ENCODE peak calls at places on chromosomes 6 and 20, in nine cellular contexts. One of them, this sample, is unnamed.

GRCh38 chr6:220736-221475 is 71.4 kb upstream of the DUSP22 start:
- DNase-seq in HTR-8/SVneo: no peak
- DNase-seq in activated naive CD8-positive, alpha-beta T cell treated with anti-CD3 and anti-CD28 coated beads, Interleukin-2, amount 50 U/mL, for 24 hours: no peak
- DNase-seq in upper lobe of right lung: peak; percentile 30
- DNase-seq in hippocampal formation: no peak
- DNase-seq in activated gamma-delta T cell treated with Interleukin-2 at 50 U/mL for 16 hours: no peak
- DNase-seq in skeletal muscle cell: peak; percentile 38
- DNase-seq in T-helper 1 cell: no peak
- DNase-seq in neuronal stem cell: no peak
- DNase-seq in this sample: no peak

GRCh38 chr20:49171928-49172327 is 16.2 kb downstream of the STAU1 start:
- DNase-seq in HTR-8/SVneo: no peak
- DNase-seq in activated naive CD8-positive, alpha-beta T cell treated with anti-CD3 and anti-CD28 coated beads, Interleukin-2, amount 50 U/mL, for 24 hours: no peak
- DNase-seq in upper lobe of right lung: no peak
- DNase-seq in hippocampal formation: no peak
- DNase-seq in activated gamma-delta T cell treated with Interleukin-2 at 50 U/mL for 16 hours: no peak
- DNase-seq in skeletal muscle cell: no peak
- DNase-seq in T-helper 1 cell: no peak
- DNase-seq in neuronal stem cell: no peak
- DNase-seq in this sample: peak; percentile 35

GRCh38 chr6:53746442-53747103 is 48.2 kb upstream of the LRRC1 start:
- DNase-seq in HTR-8/SVneo: no peak
- DNase-seq in activated naive CD8-positive, alpha-beta T cell treated with anti-CD3 and anti-CD28 coated beads, Interleukin-2, amount 50 U/mL, for 24 hours: no peak
- DNase-seq in upper lobe of right lung: no peak
- DNase-seq in hippocampal formation: no peak
- DNase-seq in activated gamma-delta T cell treated with Interleukin-2 at 50 U/mL for 16 hours: no peak
- DNase-seq in skeletal muscle cell: no peak
- DNase-seq in T-helper 1 cell: no peak
- DNase-seq in neuronal stem cell: no peak
- DNase-seq in this sample: no peak

GRCh38 chr6:107244082-107244741 is 128.9 kb upstream of the BEND3 start:
- DNase-seq in HTR-8/SVneo: no peak
- DNase-seq in activated naive CD8-positive, alpha-beta T cell treated with anti-CD3 and anti-CD28 coated beads, Interleukin-2, amount 50 U/mL, for 24 hours: no peak
- DNase-seq in upper lobe of right lung: no peak
- DNase-seq in hippocampal formation: no peak
- DNase-seq in activated gamma-delta T cell treated with Interleukin-2 at 50 U/mL for 16 hours: no peak
- DNase-seq in skeletal muscle cell: no peak
- DNase-seq in T-helper 1 cell: no peak
- DNase-seq in neuronal stem cell: no peak
- DNase-seq in this sample: no peak

GRCh38 chr6:158818580-158819212 is 472 bp downstream of the EZR start:
- DNase-seq in HTR-8/SVneo: peak; percentile 37
- DNase-seq in activated naive CD8-positive, alpha-beta T cell treated with anti-CD3 and anti-CD28 coated beads, Interleukin-2, amount 50 U/mL, for 24 hours: peak; percentile 75
- DNase-seq in upper lobe of right lung: peak; percentile 90
- DNase-seq in hippocampal formation: no peak
- DNase-seq in activated gamma-delta T cell treated with Interleukin-2 at 50 U/mL for 16 hours: peak; percentile 56
- DNase-seq in skeletal muscle cell: no peak
- DNase-seq in T-helper 1 cell: peak; percentile 65
- DNase-seq in neuronal stem cell: peak; percentile 56
- DNase-seq in this sample: peak; percentile 47

GRCh38 chr20:25989196-25989595 is 292.5 kb upstream of the ZNF337 start:
- DNase-seq in HTR-8/SVneo: no peak
- DNase-seq in activated naive CD8-positive, alpha-beta T cell treated with anti-CD3 and anti-CD28 coated beads, Interleukin-2, amount 50 U/mL, for 24 hours: no peak
- DNase-seq in upper lobe of right lung: peak; percentile 46
- DNase-seq in hippocampal formation: no peak
- DNase-seq in activated gamma-delta T cell treated with Interleukin-2 at 50 U/mL for 16 hours: no peak
- DNase-seq in skeletal muscle cell: no peak
- DNase-seq in T-helper 1 cell: no peak
- DNase-seq in neuronal stem cell: no peak
- DNase-seq in this sample: no peak

GRCh38 chr6:422423-423061 is 31.0 kb downstream of the IRF4 start:
- DNase-seq in HTR-8/SVneo: peak; percentile 67
- DNase-seq in activated naive CD8-positive, alpha-beta T cell treated with anti-CD3 and anti-CD28 coated beads, Interleukin-2, amount 50 U/mL, for 24 hours: peak; percentile 65
- DNase-seq in upper lobe of right lung: no peak
- DNase-seq in hippocampal formation: no peak
- DNase-seq in activated gamma-delta T cell treated with Interleukin-2 at 50 U/mL for 16 hours: peak; percentile 26
- DNase-seq in skeletal muscle cell: peak; percentile 90
- DNase-seq in T-helper 1 cell: no peak
- DNase-seq in neuronal stem cell: no peak
- DNase-seq in this sample: peak; percentile 51

GRCh38 chr6:112931835-112932234 is 584.7 kb downstream of the RFPL4B start:
- DNase-seq in HTR-8/SVneo: no peak
- DNase-seq in activated naive CD8-positive, alpha-beta T cell treated with anti-CD3 and anti-CD28 coated beads, Interleukin-2, amount 50 U/mL, for 24 hours: no peak
- DNase-seq in upper lobe of right lung: no peak
- DNase-seq in hippocampal formation: no peak
- DNase-seq in activated gamma-delta T cell treated with Interleukin-2 at 50 U/mL for 16 hours: no peak
- DNase-seq in skeletal muscle cell: peak; percentile 39
- DNase-seq in T-helper 1 cell: no peak
- DNase-seq in neuronal stem cell: no peak
- DNase-seq in this sample: no peak

GRCh38 chr20:32742322-32743236 is 688 bp downstream of the COMMD7 start:
- DNase-seq in HTR-8/SVneo: no peak
- DNase-seq in activated naive CD8-positive, alpha-beta T cell treated with anti-CD3 and anti-CD28 coated beads, Interleukin-2, amount 50 U/mL, for 24 hours: peak; percentile 23
- DNase-seq in upper lobe of right lung: no peak
- DNase-seq in hippocampal formation: no peak
- DNase-seq in activated gamma-delta T cell treated with Interleukin-2 at 50 U/mL for 16 hours: no peak
- DNase-seq in skeletal muscle cell: no peak
- DNase-seq in T-helper 1 cell: no peak
- DNase-seq in neuronal stem cell: no peak
- DNase-seq in this sample: no peak

GRCh38 chr20:59123011-59123676 is 40.5 kb upstream of the ZNF831 start:
- DNase-seq in HTR-8/SVneo: no peak
- DNase-seq in activated naive CD8-positive, alpha-beta T cell treated with anti-CD3 and anti-CD28 coated beads, Interleukin-2, amount 50 U/mL, for 24 hours: peak; percentile 53
- DNase-seq in upper lobe of right lung: no peak
- DNase-seq in hippocampal formation: no peak
- DNase-seq in activated gamma-delta T cell treated with Interleukin-2 at 50 U/mL for 16 hours: peak; percentile 31
- DNase-seq in skeletal muscle cell: no peak
- DNase-seq in T-helper 1 cell: peak; percentile 29
- DNase-seq in neuronal stem cell: no peak
- DNase-seq in this sample: no peak

GRCh38 chr6:169266746-169267629 is 13.3 kb upstream of the THBS2 start:
- DNase-seq in HTR-8/SVneo: no peak
- DNase-seq in activated naive CD8-positive, alpha-beta T cell treated with anti-CD3 and anti-CD28 coated beads, Interleukin-2, amount 50 U/mL, for 24 hours: no peak
- DNase-seq in upper lobe of right lung: no peak
- DNase-seq in hippocampal formation: no peak
- DNase-seq in activated gamma-delta T cell treated with Interleukin-2 at 50 U/mL for 16 hours: no peak
- DNase-seq in skeletal muscle cell: no peak
- DNase-seq in T-helper 1 cell: no peak
- DNase-seq in neuronal stem cell: no peak
- DNase-seq in this sample: no peak

GRCh38 chr6:168938546-168938945 is 315.1 kb downstream of the THBS2 start:
- DNase-seq in HTR-8/SVneo: no peak
- DNase-seq in activated naive CD8-positive, alpha-beta T cell treated with anti-CD3 and anti-CD28 coated beads, Interleukin-2, amount 50 U/mL, for 24 hours: no peak
- DNase-seq in upper lobe of right lung: no peak
- DNase-seq in hippocampal formation: no peak
- DNase-seq in activated gamma-delta T cell treated with Interleukin-2 at 50 U/mL for 16 hours: no peak
- DNase-seq in skeletal muscle cell: no peak
- DNase-seq in T-helper 1 cell: no peak
- DNase-seq in neuronal stem cell: no peak
- DNase-seq in this sample: no peak

GRCh38 chr6:139588076-139588639 is 213.7 kb upstream of the CITED2 start:
- DNase-seq in HTR-8/SVneo: no peak
- DNase-seq in activated naive CD8-positive, alpha-beta T cell treated with anti-CD3 and anti-CD28 coated beads, Interleukin-2, amount 50 U/mL, for 24 hours: no peak
- DNase-seq in upper lobe of right lung: no peak
- DNase-seq in hippocampal formation: no peak
- DNase-seq in activated gamma-delta T cell treated with Interleukin-2 at 50 U/mL for 16 hours: no peak
- DNase-seq in skeletal muscle cell: no peak
- DNase-seq in T-helper 1 cell: no peak
- DNase-seq in neuronal stem cell: no peak
- DNase-seq in this sample: no peak

This sample was measured in foreskin melanocyte.